ENCODE peak calls at places on chromosomes 13 and 19, in four cellular contexts. X is H1, B is H9, V is IMR-90. M is an unnamed sample. For H3K4me1, the result is how much of the 10 kb centered on the place peaks cover.

GRCh38 chr19:42497492-42498226 is 30.6 kb downstream of the CEACAM1 start:
- DNase-seq in X (no peak), B (no peak), V (no peak), M (no peak)

GRCh38 chr19:778910-779653 is 18.2 kb upstream of the PTBP1 start:
- DNase-seq in X (no peak), B (no peak), V (peak), M (peak)

GRCh38 chr13:39107484-39108040 is 69.3 kb downstream of the NHLRC3 start:
- DNase-seq in X (no peak), B (no peak), V (no peak), M (no peak)

GRCh38 chr13:108919036-108919907 is 289.9 kb downstream of the MYO16 start:
- DNase-seq in X (no peak), B (no peak), V (peak), M (no peak)

GRCh38 chr13:71625694-71626093 is 241.3 kb downstream of the DACH1 start:
- DNase-seq in X (no peak), B (no peak), V (peak), M (no peak)

GRCh38 chr13:76820759-76821158 is 65.4 kb downstream of the KCTD12 start:
- DNase-seq in X (no peak), B (no peak), V (no peak), M (peak)

GRCh38 chr13:79833972-79834371 is 353.0 kb downstream of the NDFIP2 start:
- DNase-seq in X (no peak), B (no peak), V (no peak), M (no peak)

GRCh38 chr13:83876546-83876945 is 5.7 kb downstream of the SLITRK1 start:
- DNase-seq in X (no peak), B (no peak), V (no peak), M (no peak)

GRCh38 chr19:459724-460511 is 915 bp downstream of the SHC2 start:
- DNase-seq in X (peak), B (peak), V (peak), M (peak)

GRCh38 chr13:41154042-41154441 is 21.4 kb upstream of the KBTBD6 start:
- DNase-seq in X (no peak), B (no peak), V (no peak), M (no peak)

GRCh38 chr13:20159646-20160345 is 1.1 kb downstream of the GJA3 start:
- DNase-seq in X (no peak), B (no peak), V (peak), M (no peak)

GRCh38 chr13:60351816-60352215 is 45.2 kb upstream of the TDRD3 start:
- DNase-seq in X (no peak), B (no peak), V (no peak), M (no peak)

GRCh38 chr19:46859637-46860124 is 1.1 kb upstream of the ARHGAP35 start:
- DNase-seq in X (no peak), B (no peak), V (peak), M (no peak)

GRCh38 chr19:32581704-32582164 is 744 bp downstream of the PDCD5 start:
- DNase-seq in X (peak), B (peak), V (peak), M (peak)

GRCh38 chr13:52452470-52452869 is 2.0 kb upstream of the VPS36 start:
- DNase-seq in X (no peak), B (no peak), V (no peak), M (no peak)

GRCh38 chr13:32642858-32643257 is 56.6 kb downstream of the PDS5B start:
- DNase-seq in X (no peak), B (no peak), V (no peak), M (no peak)

GRCh38 chr13:31209172-31209818 is 9.5 kb downstream of the B3GLCT start:
- DNase-seq in X (no peak), B (peak), V (peak), M (peak)

GRCh38 chr13:83878691-83879410 is 3.4 kb downstream of the SLITRK1 start:
- DNase-seq in X (peak), B (peak), V (no peak), M (no peak)

GRCh38 chr13:33057019-33057785 is 41.0 kb downstream of the KL start:
- DNase-seq in X (no peak), B (no peak), V (peak), M (peak)

GRCh38 chr19:47093254-47093653 is 20.3 kb downstream of the ZC3H4 start:
- DNase-seq in X (no peak), B (no peak), V (no peak), M (no peak)

GRCh38 chr13:101305981-101306411 is 110.3 kb downstream of the NALCN start:
- DNase-seq in X (no peak), B (no peak), V (no peak), M (peak)

GRCh38 chr13:24192036-24192810 is 31.7 kb downstream of the SPATA13 start:
- DNase-seq in X (no peak), B (peak), V (no peak), M (peak)

DNA sequence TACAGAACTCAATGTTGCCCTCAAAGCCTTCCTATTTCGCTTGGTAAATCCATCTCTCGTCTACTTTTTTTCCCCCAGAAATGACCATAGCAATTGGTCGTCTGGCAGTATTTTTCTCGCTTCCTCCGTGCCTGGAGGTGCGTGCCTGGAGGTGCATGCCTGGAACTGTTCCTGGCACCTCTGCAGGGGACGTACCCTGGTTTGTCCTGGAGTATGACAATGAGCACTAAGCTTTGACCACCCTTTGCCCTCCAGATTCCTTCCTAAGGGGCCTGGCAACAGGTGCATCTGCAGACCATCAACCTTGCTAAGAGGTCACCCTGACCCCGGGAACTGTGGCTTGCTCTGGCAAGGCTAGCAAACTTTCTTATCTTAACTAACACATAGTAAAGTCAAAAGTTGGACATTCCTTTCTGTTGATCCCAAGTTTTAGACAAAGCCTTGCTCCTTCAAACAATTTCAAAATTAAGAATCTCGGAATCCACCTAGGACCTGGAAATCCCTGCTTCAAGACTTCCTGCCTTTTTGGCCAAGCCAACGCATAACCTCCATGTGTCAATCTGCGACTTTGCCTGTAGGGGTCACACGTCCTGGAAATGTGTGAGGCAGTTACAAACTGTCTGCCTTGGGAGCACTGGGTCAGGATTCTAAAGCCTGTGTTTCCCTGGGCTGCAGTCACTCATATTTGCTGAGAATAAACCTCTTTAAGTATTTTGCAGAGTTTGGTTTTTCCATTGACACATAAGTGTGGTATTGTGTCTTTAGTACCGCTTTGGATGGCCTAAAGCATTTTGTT is 28.8 kb upstream of the TUBGCP3 start:
- DNase-seq in X (peak), B (peak), V (peak), M (peak)
- H3K56ac ChIP-seq in X (no peak), B (no peak), V (no peak), M (no peak)

GRCh38 chr19:10830370-10830769 is 5.6 kb downstream of the TMED1 start:
- DNase-seq in X (no peak), B (no peak), V (no peak), M (no peak)

GRCh38 chr19:10831980-10832658 is 3.9 kb downstream of the TMED1 start:
- DNase-seq in X (no peak), B (no peak), V (no peak), M (no peak)

GRCh38 chr19:10829967-10830366 is 6.0 kb downstream of the TMED1 start:
- DNase-seq in X (no peak), B (no peak), V (no peak), M (no peak)

GRCh38 chr19:10832659-10833296 is 3.2 kb downstream of the TMED1 start:
- DNase-seq in X (no peak), B (no peak), V (no peak), M (no peak)

DNA sequence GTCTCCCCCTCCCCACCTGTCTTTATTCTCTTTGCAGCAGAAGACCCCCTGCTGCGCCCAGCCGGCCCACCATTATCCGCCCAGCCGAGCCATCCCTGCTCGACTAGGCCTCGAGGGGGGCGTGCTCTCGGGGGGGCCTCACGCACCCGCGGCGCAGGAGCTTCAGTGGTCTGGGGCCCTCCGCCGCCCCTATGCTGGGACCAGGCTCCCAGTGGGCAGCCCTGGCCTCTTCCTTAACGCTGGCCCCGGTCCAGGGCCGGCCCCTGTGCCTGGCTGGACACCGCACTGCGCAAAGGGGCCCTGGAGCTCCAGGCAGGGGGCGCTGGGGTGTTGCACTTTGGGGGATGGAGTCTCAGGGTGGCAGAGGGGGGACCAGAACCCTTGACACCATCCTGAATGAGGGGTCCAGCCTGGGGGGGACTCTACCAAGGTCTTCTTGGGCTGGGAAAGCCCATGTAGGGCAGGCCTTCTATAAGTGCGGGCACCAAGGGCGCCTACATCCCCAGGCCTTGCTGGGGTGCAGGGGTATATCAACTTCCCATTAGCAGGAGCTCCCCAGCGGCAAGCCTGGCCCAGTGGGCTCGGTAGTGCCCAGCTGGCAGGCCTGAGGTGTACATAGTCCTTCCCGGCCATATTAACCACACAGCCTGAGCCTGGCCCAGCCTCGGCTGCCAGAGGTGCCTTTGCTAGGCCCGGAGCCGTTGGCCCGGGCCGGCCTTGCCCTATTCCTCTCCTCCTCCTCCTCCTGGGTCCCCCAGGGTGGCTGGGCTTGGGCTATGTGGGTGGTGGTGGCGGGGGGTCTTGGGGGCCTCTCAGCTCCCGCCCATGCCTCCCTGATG is 4.9 kb downstream of the TMED1 start:
- DNase-seq in X (no peak), B (no peak), V (no peak), M (no peak)
- H3K27ac ChIP-seq in X (no peak), B (no peak), V (no peak), M (no peak)

GRCh38 chr19:16340654-16341053 is 16.0 kb downstream of the KLF2 start:
- DNase-seq in X (no peak), B (no peak), V (no peak), M (peak)
- H3K4me1 ChIP-seq in X (under half), B (under half), V (under half), M (under half)

GRCh38 chr19:18798384-18799352 is 7.6 kb upstream of the COMP start:
- DNase-seq in X (no peak), B (peak), V (no peak), M (peak)

GRCh38 chr19:18802354-18802753 is 11.2 kb upstream of the COMP start:
- DNase-seq in X (peak), B (peak), V (no peak), M (peak)

GRCh38 chr19:18799389-18799970 is 8.4 kb upstream of the COMP start:
- DNase-seq in X (no peak), B (no peak), V (no peak), M (no peak)

GRCh38 chr19:18800079-18800478 is 9.0 kb upstream of the COMP start:
- DNase-seq in X (no peak), B (no peak), V (no peak), M (no peak)

DNA sequence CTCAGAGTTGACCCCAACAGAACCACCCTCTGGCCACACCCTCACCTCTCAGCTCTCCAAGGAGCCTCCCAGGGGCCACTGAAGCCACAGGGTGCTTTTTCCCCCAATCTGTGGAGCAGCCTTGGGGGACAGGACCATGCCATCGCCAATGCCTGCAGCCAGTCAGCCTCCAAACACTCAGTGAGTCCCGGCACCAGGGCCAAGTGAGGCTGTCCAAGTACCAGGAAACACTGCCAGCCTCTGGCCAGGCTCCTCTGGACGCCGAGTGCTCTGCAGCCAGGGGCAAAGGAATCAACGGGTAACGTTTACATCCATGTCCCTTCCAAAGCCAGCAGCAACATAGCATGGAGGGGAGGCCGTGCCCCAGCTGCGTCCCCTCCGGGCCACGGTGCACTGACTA is 9.5 kb upstream of the COMP start:
- DNase-seq in X (no peak), B (no peak), V (no peak), M (no peak)
- H3K56ac ChIP-seq in X (no peak), B (no peak), V (no peak), M (no peak)

DNA sequence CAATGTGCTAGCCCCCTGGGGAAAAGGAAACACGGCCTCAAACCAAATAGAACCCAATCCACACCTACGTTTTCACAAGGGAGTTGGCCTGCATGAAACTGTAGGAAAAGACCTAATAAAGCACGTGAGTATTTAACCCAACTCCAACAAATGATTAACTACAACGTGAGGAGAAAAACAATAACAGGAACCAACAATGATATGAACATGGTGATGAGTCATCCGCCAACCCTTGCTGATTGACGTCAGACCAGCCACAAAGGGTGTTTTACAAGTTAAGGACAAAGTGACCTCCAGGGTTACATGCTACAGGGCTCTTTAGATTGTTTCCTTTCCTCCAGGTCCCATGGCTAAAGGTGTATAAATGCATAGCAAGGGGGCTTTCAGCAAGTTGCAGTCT is 460.5 kb downstream of the COG6 start:
- DNase-seq in X (no peak), B (no peak), V (peak), M (peak)
- H3K27ac ChIP-seq in X (no peak), B (no peak), V (no peak), M (peak)

GRCh38 chr13:48504606-48505369 is 28.1 kb downstream of the RCBTB2 start:
- DNase-seq in X (no peak), B (peak), V (no peak), M (peak)
- H3K4me1 ChIP-seq in X (under half), B (under half), V (under half), M (under half)

GRCh38 chr19:49165865-49166301 is 8.3 kb downstream of the TRPM4 start:
- DNase-seq in X (peak), B (peak), V (no peak), M (no peak)
- H3K56ac ChIP-seq in X (no peak), B (no peak), V (no peak), M (peak)

DNA sequence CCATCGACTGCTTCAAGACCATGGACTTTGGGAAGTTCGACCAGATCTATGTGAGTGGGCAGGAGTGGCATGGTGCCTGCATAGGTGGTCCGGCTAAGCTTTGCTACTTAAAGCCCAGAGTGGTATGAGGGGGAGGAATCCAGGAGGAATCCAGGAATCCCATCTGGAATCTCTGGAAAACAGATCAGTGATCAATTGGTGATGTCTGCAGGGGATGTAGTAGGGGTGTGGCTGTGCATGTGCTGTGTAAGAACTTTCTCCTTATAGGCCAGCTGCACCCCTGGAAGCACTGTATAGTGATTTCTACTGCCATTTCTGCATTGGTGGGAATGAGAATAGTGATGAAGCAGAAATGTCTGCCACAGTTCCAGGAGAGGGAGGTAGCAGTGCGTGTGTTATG is 23.6 kb downstream of the PNPLA6 start:
- DNase-seq in X (no peak), B (no peak), V (no peak), M (peak)
- H3K27ac ChIP-seq in X (no peak), B (no peak), V (no peak), M (no peak)